ENCODE peak calls at places on chromosomes 13 and 19, in nine cellular contexts. I, J, G, D, U, Y, T, A and S are unnamed samples.
A peak's percentile ranks its signal among the peaks of the same experiment; 100 is the strongest.

GRCh38 chr19:15101479-15102082 is 5.6 kb upstream of the SYDE1 start:
- DNase-seq in U (no peak), D (peak; percentile 36), G (peak; percentile 49), Y (no peak), T (peak; percentile 31), A (peak; percentile 43), J (peak; percentile 54), I (peak; percentile 49), S (no peak)

GRCh38 chr13:32045963-32046785 is 14.6 kb downstream of the FRY start:
- DNase-seq in I (peak; percentile 79), Y (no peak), A (peak; percentile 18), U (no peak), T (no peak), J (no peak), G (no peak), D (no peak), S (no peak)

GRCh38 chr19:35657904-35658700 is 8.2 kb upstream of the UPK1A start:
- DNase-seq in D (no peak), I (no peak), J (no peak), A (no peak), U (no peak), Y (no peak), T (no peak), G (no peak), S (no peak)

GRCh38 chr19:40598918-40599307 is 2.3 kb upstream of the LTBP4 start:
- DNase-seq in I (no peak), D (no peak), U (no peak), A (no peak), G (no peak), Y (no peak), T (no peak), J (no peak), S (no peak)

GRCh38 chr19:33698576-33699435 is 77.1 kb downstream of the CHST8 start:
- DNase-seq in D (no peak), I (no peak), A (no peak), T (no peak), J (no peak), U (no peak), G (no peak), Y (no peak), S (no peak)

GRCh38 chr19:11018179-11018578 is 57.3 kb downstream of the SMARCA4 start:
- DNase-seq in J (no peak), I (no peak), T (no peak), D (no peak), A (no peak), G (peak; percentile 58), Y (no peak), U (no peak), S (no peak)

GRCh38 chr13:44578064-44578394 is 1.9 kb upstream of the TSC22D1 start:
- DNase-seq in J (no peak), Y (no peak), A (no peak), G (no peak), U (no peak), D (no peak), T (no peak), I (no peak), S (no peak)

GRCh38 chr13:32977321-32977720 is 38.9 kb upstream of the KL start:
- DNase-seq in A (no peak), U (no peak), G (no peak), J (no peak), Y (no peak), I (no peak), D (no peak), T (no peak), S (no peak)

GRCh38 chr19:1074512-1075283 is 7.7 kb downstream of the ARHGAP45 start:
- DNase-seq in T (peak; percentile 84), G (no peak), U (peak; percentile 45), Y (peak; percentile 86), D (peak; percentile 100), I (no peak), J (peak; percentile 95), A (peak; percentile 84), S (peak; percentile 82)

GRCh38 chr13:50125306-50125555 is 110.0 kb downstream of the KCNRG start:
- DNase-seq in U (no peak), I (peak; percentile 47), A (no peak), Y (no peak), G (no peak), J (no peak), T (peak; percentile 69), D (no peak), S (peak; percentile 73)

GRCh38 chr13:24693862-24694471 is 13.8 kb downstream of the ATP12A start:
- DNase-seq in D (no peak), T (no peak), J (peak; percentile 81), A (peak; percentile 66), I (peak; percentile 59), U (peak; percentile 31), Y (no peak), G (peak; percentile 61), S (no peak)

GRCh38 chr13:66154981-66155380 is 1075.2 kb downstream of the PCDH9 start:
- DNase-seq in U (no peak), J (no peak), A (no peak), I (no peak), G (no peak), D (no peak), Y (no peak), T (no peak), S (no peak)

GRCh38 chr13:30744056-30744684 is 8.8 kb downstream of the ALOX5AP start:
- DNase-seq in I (no peak), J (peak; percentile 84), G (no peak), Y (no peak), D (peak; percentile 75), A (peak; percentile 24), U (no peak), T (peak; percentile 79), S (peak; percentile 53)

GRCh38 chr19:4737955-4738580 is 14.4 kb upstream of the DPP9 start:
- DNase-seq in T (no peak), D (no peak), J (peak; percentile 15), Y (no peak), A (no peak), G (no peak), U (no peak), I (no peak), S (no peak)

DNA sequence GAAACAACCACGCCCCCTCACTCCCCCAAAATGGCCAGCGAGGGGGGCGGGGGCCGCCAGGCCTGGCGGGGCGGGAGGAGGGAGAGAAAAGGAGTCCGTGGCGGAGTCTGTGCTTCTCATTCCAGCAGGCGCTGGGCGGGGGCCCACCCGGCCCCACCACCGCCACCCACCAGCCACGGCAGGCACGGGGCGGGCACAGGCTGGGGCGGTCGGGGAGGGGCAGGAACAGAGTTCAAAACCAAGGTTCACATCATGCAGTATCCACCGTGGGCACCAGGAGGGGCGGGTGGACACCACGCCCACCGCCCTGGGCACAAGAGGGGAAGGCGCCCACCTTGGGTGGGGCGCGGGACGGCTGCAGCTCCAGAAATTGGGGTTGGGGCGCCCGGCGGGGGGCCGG is 12.8 kb downstream of the DPF1 start:
- DNase-seq in D (no peak), U (no peak), I (no peak), T (no peak), J (no peak), A (no peak), Y (no peak), G (peak; percentile 45), S (no peak)
- TF ChIP-seq CTCF in D (no peak), U (no peak), I (no peak), T (no peak), J (no peak), A (peak; percentile 45), Y (no peak), G (peak; percentile 25), S (no peak)

DNA sequence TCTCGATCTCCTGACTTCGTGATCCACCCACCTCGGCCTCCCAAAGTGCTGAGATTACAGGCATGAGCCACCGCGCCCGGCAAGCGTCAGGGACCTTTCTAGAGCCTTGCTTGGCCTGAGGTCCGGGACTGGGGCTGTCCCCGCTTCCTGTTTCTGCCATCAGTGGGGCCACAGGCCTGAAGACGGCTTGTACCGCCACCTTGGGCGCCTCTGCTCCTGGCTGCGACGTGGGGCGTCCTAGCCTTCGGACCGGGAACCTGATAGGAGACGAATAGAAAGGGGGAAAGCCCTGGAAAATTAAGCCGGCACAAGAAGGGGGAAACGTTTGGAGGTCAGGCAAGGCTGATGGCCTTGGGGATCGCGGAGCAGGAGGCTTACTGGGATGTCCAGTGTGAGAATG is 35.1 kb downstream of the RNF6 start:
- DNase-seq in T (no peak), A (peak; percentile 1), Y (no peak), G (no peak), J (no peak), I (no peak), D (no peak), U (peak; percentile 20), S (peak; percentile 25)
- TF ChIP-seq CTCF in T (no peak), A (no peak), Y (no peak), G (no peak), J (no peak), I (no peak), D (no peak), U (no peak), S (no peak)

GRCh38 chr19:29129148-29129547 is 83.8 kb downstream of the UQCRFS1 start:
- DNase-seq in T (no peak), D (no peak), Y (no peak), J (no peak), I (no peak), U (no peak), G (no peak), A (no peak), S (no peak)
- TF ChIP-seq CTCF in T (no peak), D (no peak), Y (no peak), J (no peak), I (no peak), U (no peak), G (no peak), A (no peak), S (no peak)

GRCh38 chr13:105863300-105863699 is 672.2 kb downstream of the EFNB2 start:
- DNase-seq in J (no peak), G (no peak), I (no peak), D (no peak), Y (no peak), U (no peak), T (no peak), A (no peak), S (no peak)
- TF ChIP-seq CTCF in J (no peak), G (no peak), I (no peak), D (no peak), Y (no peak), U (no peak), T (no peak), A (no peak), S (no peak)